ENCODE peak calls at places on chromosomes 12 and 14, in five cellular contexts. One of them, this sample, is unnamed.

GRCh38 chr14:23171251-23171975 is 12.0 kb downstream of the SLC7A8 start:
- DNase-seq in cardiac fibroblast: no peak
- DNase-seq in fibroblast of mammary gland: peak; percentile 89
- DNase-seq in AG08395: peak; percentile 85
- DNase-seq in HEK293T: no peak
- DNase-seq in this sample: peak; percentile 85

GRCh38 chr14:75069021-75069810 is at the start of gene ZC2HC1C:
- DNase-seq in HEK293T: peak; percentile 83
- DNase-seq in AG08395: peak; percentile 97
- DNase-seq in cardiac fibroblast: peak; percentile 94
- DNase-seq in fibroblast of mammary gland: peak; percentile 87
- DNase-seq in this sample: peak; percentile 83

GRCh38 chr14:32620724-32621123 is 291.6 kb downstream of the AKAP6 start:
- DNase-seq in cardiac fibroblast: no peak
- DNase-seq in HEK293T: no peak
- DNase-seq in AG08395: no peak
- DNase-seq in fibroblast of mammary gland: peak; percentile 65
- DNase-seq in this sample: peak; percentile 37

GRCh38 chr12:75850751-75851462 is 180.7 kb downstream of the PHLDA1 start:
- DNase-seq in HEK293T: no peak
- DNase-seq in cardiac fibroblast: peak; percentile 56
- DNase-seq in fibroblast of mammary gland: peak; percentile 96
- DNase-seq in AG08395: peak; percentile 50
- DNase-seq in this sample: peak; percentile 45

GRCh38 chr12:32997471-32997870 is 100.9 kb upstream of the PKP2 start:
- DNase-seq in fibroblast of mammary gland: no peak
- DNase-seq in HEK293T: no peak
- DNase-seq in AG08395: no peak
- DNase-seq in cardiac fibroblast: no peak
- DNase-seq in this sample: no peak

GRCh38 chr12:8018666-8019581 is 13.6 kb upstream of the FOXJ2 start:
- DNase-seq in fibroblast of mammary gland: no peak
- DNase-seq in AG08395: no peak
- DNase-seq in cardiac fibroblast: no peak
- DNase-seq in HEK293T: no peak
- DNase-seq in this sample: no peak

GRCh38 chr14:48973136-48973535 is 613.0 kb downstream of the RPS29 start:
- DNase-seq in HEK293T: no peak
- DNase-seq in AG08395: peak; percentile 6
- DNase-seq in fibroblast of mammary gland: no peak
- DNase-seq in cardiac fibroblast: peak; percentile 37
- DNase-seq in this sample: peak; percentile 27

GRCh38 chr14:72651081-72651480 is 242.8 kb downstream of the DPF3 start:
- DNase-seq in fibroblast of mammary gland: peak; percentile 28
- DNase-seq in HEK293T: no peak
- DNase-seq in cardiac fibroblast: peak; percentile 57
- DNase-seq in AG08395: peak; percentile 17
- DNase-seq in this sample: peak; percentile 36

GRCh38 chr12:49052451-49053208 is 8.0 kb downstream of the KMT2D start:
- DNase-seq in fibroblast of mammary gland: no peak
- DNase-seq in cardiac fibroblast: no peak
- DNase-seq in HEK293T: no peak
- DNase-seq in AG08395: no peak
- DNase-seq in this sample: no peak